ENCODE peak calls at places on chromosomes 4 and X, in four cellular contexts. D is HepG2, Q is K562, N is H1. S is an unnamed sample.

GRCh38 chrX:15680401-15680800 is 15.8 kb upstream of the CLTRN start:
- DNase-seq in N (no peak), Q (peak), D (no peak), S (no peak)

GRCh38 chr4:114012749-114013148 is 33.3 kb upstream of the ARSJ start:
- DNase-seq in N (no peak), D (no peak), Q (no peak), S (no peak)

GRCh38 chr4:182923376-182923775 is 6.2 kb upstream of the DCTD start:
- DNase-seq in N (no peak), D (no peak), Q (no peak), S (no peak)

GRCh38 chrX:68808686-68809357 is 20.0 kb upstream of the EFNB1 start:
- DNase-seq in D (no peak), Q (no peak), N (no peak), S (peak)

GRCh38 chr4:108619372-108620100 is 840 bp upstream of the RPL34 start:
- DNase-seq in N (no peak), Q (peak), D (no peak), S (no peak)

GRCh38 chr4:183580849-183581248 is 76.0 kb downstream of the ING2 start:
- DNase-seq in Q (no peak), D (no peak), N (no peak), S (no peak)

GRCh38 chrX:119121341-119121740 is 6.3 kb downstream of the KIAA1210 start:
- DNase-seq in Q (no peak), N (no peak), D (no peak), S (no peak)

GRCh38 chr4:16168144-16168543 is 58.1 kb downstream of the TAPT1 start:
- DNase-seq in N (no peak), Q (no peak), D (no peak), S (no peak)

GRCh38 chr4:62135565-62136156 is 935.5 kb downstream of the ADGRL3 start:
- DNase-seq in N (no peak), Q (no peak), D (no peak), S (no peak)

GRCh38 chr4:182143822-182144620 is 99.2 kb upstream of the TENM3 start:
- DNase-seq in Q (no peak), N (peak), D (no peak), S (peak)

GRCh38 chr4:47837582-47838294 is at the start of gene CORIN:
- DNase-seq in D (no peak), N (no peak), Q (no peak), S (no peak)

GRCh38 chrX:118655561-118656246 is 71.7 kb upstream of the IL13RA1 start:
- DNase-seq in D (peak), N (no peak), Q (no peak), S (peak)

GRCh38 chr4:140621161-140621560 is 52.4 kb upstream of the UCP1 start:
- DNase-seq in N (no peak), D (no peak), Q (no peak), S (no peak)
- H3K4me2 ChIP-seq in N (no peak), D (no peak), Q (no peak), S (no peak)

DNA sequence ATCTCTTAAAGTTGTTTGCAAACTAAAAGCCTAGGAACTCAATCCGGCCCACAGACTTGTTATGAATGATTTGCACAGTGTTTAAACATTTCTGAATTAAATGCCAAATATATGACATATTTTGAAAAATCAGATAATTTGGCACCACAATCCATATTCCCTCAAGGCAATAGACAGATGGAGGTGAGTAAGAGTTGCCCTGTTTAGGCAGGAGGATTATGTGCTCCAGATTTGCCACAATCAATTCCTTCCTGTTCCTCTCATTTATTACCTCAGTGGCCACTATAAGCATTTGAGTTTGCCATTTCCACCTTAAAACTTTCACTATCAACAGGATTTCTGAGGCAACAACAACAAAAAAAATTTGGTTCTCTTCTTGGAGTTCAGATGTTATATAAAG is 18.7 kb downstream of the UBA6 start:
- DNase-seq in N (no peak), Q (no peak), D (no peak), S (no peak)
- TF ChIP-seq RFX5 in N (no peak), Q (no peak), D (no peak), S (no peak)

GRCh38 chrX:20433376-20433775 is 166.7 kb upstream of the RPS6KA3 start:
- DNase-seq in Q (no peak), N (no peak), D (no peak), S (no peak)

GRCh38 chrX:20431486-20431885 is 164.8 kb upstream of the RPS6KA3 start:
- DNase-seq in N (no peak), D (peak), Q (no peak), S (no peak)

GRCh38 chrX:20432048-20432447 is 165.3 kb upstream of the RPS6KA3 start:
- DNase-seq in Q (no peak), D (no peak), N (no peak), S (no peak)

GRCh38 chrX:20435913-20436312 is 169.2 kb upstream of the RPS6KA3 start:
- DNase-seq in N (no peak), Q (no peak), D (peak), S (no peak)

GRCh38 chrX:20432746-20433374 is 166.2 kb upstream of the RPS6KA3 start:
- DNase-seq in D (peak), N (no peak), Q (no peak), S (no peak)
- TF ChIP-seq JUN in D (no peak), N (no peak), Q (no peak), S (no peak)

GRCh38 chrX:136158685-136159084 is 11.4 kb downstream of the FHL1 start:
- DNase-seq in D (no peak), N (no peak), Q (no peak), S (no peak)
- H3K4me2 ChIP-seq in D (no peak), N (no peak), Q (no peak), S (no peak)

GRCh38 chrX:110692876-110693275 is 102.7 kb downstream of the CHRDL1 start:
- DNase-seq in N (no peak), D (no peak), Q (no peak), S (no peak)

GRCh38 chrX:110691446-110691845 is 104.2 kb downstream of the CHRDL1 start:
- DNase-seq in D (no peak), N (no peak), Q (no peak), S (no peak)
- TF ChIP-seq RFX5 in D (no peak), N (no peak), Q (no peak), S (no peak)

GRCh38 chrX:140505421-140506337 is 810 bp upstream of the SOX3 start:
- DNase-seq in D (no peak), Q (no peak), N (peak), S (no peak)
- TF ChIP-seq JUN in D (no peak), Q (no peak), N (no peak), S (no peak)

GRCh38 chr4:98289375-98289774 is 28.2 kb downstream of the RAP1GDS1 start:
- DNase-seq in Q (no peak), D (no peak), N (no peak), S (no peak)

GRCh38 chr4:98293089-98293887 is 32.1 kb downstream of the RAP1GDS1 start:
- DNase-seq in Q (no peak), N (no peak), D (no peak), S (no peak)

GRCh38 chr4:98285676-98286075 is 24.5 kb downstream of the RAP1GDS1 start:
- DNase-seq in N (no peak), Q (no peak), D (no peak), S (no peak)

GRCh38 chr4:98287328-98287727 is 26.1 kb downstream of the RAP1GDS1 start:
- DNase-seq in N (no peak), Q (no peak), D (no peak), S (no peak)

GRCh38 chr4:98290511-98290910 is 29.3 kb downstream of the RAP1GDS1 start:
- DNase-seq in D (no peak), N (no peak), Q (no peak), S (no peak)
- H3K4me2 ChIP-seq in D (no peak), N (no peak), Q (no peak), S (peak)

DNA sequence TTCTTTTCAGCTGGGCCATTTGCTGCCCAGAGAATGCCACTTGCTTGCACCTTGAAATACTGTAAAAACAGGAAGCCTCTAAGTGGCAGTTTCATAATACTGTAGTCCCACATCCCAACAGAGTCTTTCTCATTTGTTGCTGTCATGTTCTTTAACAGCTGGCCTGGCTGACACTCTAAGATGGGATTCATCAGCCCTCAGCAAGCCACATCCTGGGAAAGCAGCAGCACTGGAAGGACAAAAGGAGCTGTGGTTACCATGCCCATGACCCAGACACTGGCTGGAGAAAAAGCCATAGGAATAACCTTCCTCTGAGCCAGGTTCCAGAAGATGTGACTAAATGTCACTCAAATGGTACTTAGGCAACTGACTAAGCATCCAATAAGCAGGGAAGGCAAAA is 221.9 kb upstream of the MBNL3 start:
- DNase-seq in D (no peak), N (no peak), Q (no peak), S (no peak)
- TF ChIP-seq RFX5 in D (no peak), N (no peak), Q (no peak), S (no peak)

S was measured in A549.